ENCODE peak calls at places on chromosomes 4 and X, in eight cellular contexts. One of them, this sample, is unnamed.
A peak's percentile ranks its signal among the peaks of the same experiment; 100 is the strongest.

GRCh38 chrX:68827848-68828562 is 816 bp upstream of the EFNB1 start:
- DNase-seq in transverse colon: peak; percentile 88
- DNase-seq in heart left ventricle: peak; percentile 80
- DNase-seq in H1: peak; percentile 46
- DNase-seq in sigmoid colon: peak; percentile 93
- DNase-seq in Peyer's patch: peak; percentile 76
- DNase-seq in stomach: peak; percentile 86
- DNase-seq in tibial nerve: peak; percentile 79
- DNase-seq in this sample: peak; percentile 87

GRCh38 chrX:68627986-68628385 is 19.5 kb upstream of the STARD8 start:
- DNase-seq in sigmoid colon: no peak
- DNase-seq in tibial nerve: no peak
- DNase-seq in stomach: no peak
- DNase-seq in transverse colon: no peak
- DNase-seq in H1: no peak
- DNase-seq in heart left ventricle: no peak
- DNase-seq in Peyer's patch: no peak
- DNase-seq in this sample: no peak

GRCh38 chrX:38282044-38282443 is 45.3 kb downstream of the RPGR start:
- DNase-seq in Peyer's patch: no peak
- DNase-seq in transverse colon: no peak
- DNase-seq in H1: no peak
- DNase-seq in heart left ventricle: no peak
- DNase-seq in stomach: no peak
- DNase-seq in tibial nerve: no peak
- DNase-seq in sigmoid colon: no peak
- DNase-seq in this sample: no peak

GRCh38 chrX:101080326-101080725 is 1.6 kb downstream of the TMEM35A start:
- DNase-seq in tibial nerve: no peak
- DNase-seq in Peyer's patch: no peak
- DNase-seq in H1: no peak
- DNase-seq in stomach: no peak
- DNase-seq in transverse colon: no peak
- DNase-seq in heart left ventricle: no peak
- DNase-seq in sigmoid colon: no peak
- DNase-seq in this sample: no peak

GRCh38 chr4:4677825-4678522 is 136.1 kb upstream of the STX18 start:
- DNase-seq in tibial nerve: no peak
- DNase-seq in Peyer's patch: no peak
- DNase-seq in heart left ventricle: no peak
- DNase-seq in sigmoid colon: no peak
- DNase-seq in stomach: no peak
- DNase-seq in H1: no peak
- DNase-seq in transverse colon: no peak
- DNase-seq in this sample: peak; percentile 66

GRCh38 chr4:144649646-144650045 is 3.7 kb downstream of the HHIP start:
- DNase-seq in stomach: no peak
- DNase-seq in H1: no peak
- DNase-seq in heart left ventricle: no peak
- DNase-seq in sigmoid colon: no peak
- DNase-seq in Peyer's patch: no peak
- DNase-seq in transverse colon: no peak
- DNase-seq in tibial nerve: no peak
- DNase-seq in this sample: no peak

GRCh38 chr4:91519155-91519554 is 784.6 kb upstream of the GRID2 start:
- DNase-seq in heart left ventricle: no peak
- DNase-seq in Peyer's patch: no peak
- DNase-seq in transverse colon: no peak
- DNase-seq in stomach: no peak
- DNase-seq in H1: no peak
- DNase-seq in sigmoid colon: no peak
- DNase-seq in tibial nerve: no peak
- DNase-seq in this sample: no peak

GRCh38 chr4:40843696-40844095 is 93.9 kb downstream of the NSUN7 start:
- DNase-seq in H1: no peak
- DNase-seq in stomach: no peak
- DNase-seq in heart left ventricle: no peak
- DNase-seq in Peyer's patch: no peak
- DNase-seq in tibial nerve: no peak
- DNase-seq in transverse colon: no peak
- DNase-seq in sigmoid colon: peak; percentile 7
- DNase-seq in this sample: no peak

GRCh38 chr4:53633608-53634007 is 42.3 kb upstream of the LNX1 start:
- DNase-seq in heart left ventricle: no peak
- DNase-seq in stomach: no peak
- DNase-seq in sigmoid colon: peak; percentile 75
- DNase-seq in H1: no peak
- DNase-seq in transverse colon: no peak
- DNase-seq in Peyer's patch: no peak
- DNase-seq in tibial nerve: no peak
- DNase-seq in this sample: peak; percentile 54

GRCh38 chr4:125676583-125676982 is 361.8 kb downstream of the FAT4 start:
- DNase-seq in stomach: no peak
- DNase-seq in H1: no peak
- DNase-seq in heart left ventricle: no peak
- DNase-seq in transverse colon: no peak
- DNase-seq in tibial nerve: no peak
- DNase-seq in sigmoid colon: no peak
- DNase-seq in Peyer's patch: no peak
- DNase-seq in this sample: no peak

GRCh38 chr4:149292422-149293055 is 523.1 kb downstream of the IQCM start:
- DNase-seq in Peyer's patch: no peak
- DNase-seq in heart left ventricle: peak; percentile 27
- DNase-seq in sigmoid colon: no peak
- DNase-seq in stomach: no peak
- DNase-seq in transverse colon: no peak
- DNase-seq in tibial nerve: no peak
- DNase-seq in H1: no peak
- DNase-seq in this sample: no peak

GRCh38 chr4:168076989-168077725 is 15.2 kb upstream of the ANXA10 start:
- DNase-seq in sigmoid colon: no peak
- DNase-seq in tibial nerve: peak; percentile 18
- DNase-seq in H1: peak; percentile 36
- DNase-seq in heart left ventricle: peak; percentile 20
- DNase-seq in stomach: peak; percentile 75
- DNase-seq in Peyer's patch: no peak
- DNase-seq in transverse colon: peak; percentile 32
- DNase-seq in this sample: peak; percentile 13

GRCh38 chr4:170853422-170854021 is 763.8 kb upstream of the AADAT start:
- DNase-seq in sigmoid colon: no peak
- DNase-seq in stomach: peak; percentile 44
- DNase-seq in Peyer's patch: no peak
- DNase-seq in heart left ventricle: no peak
- DNase-seq in transverse colon: peak; percentile 49
- DNase-seq in tibial nerve: peak; percentile 13
- DNase-seq in H1: peak; percentile 27
- DNase-seq in this sample: no peak

GRCh38 chr4:170849969-170850368 is 760.2 kb upstream of the AADAT start:
- DNase-seq in sigmoid colon: no peak
- DNase-seq in H1: no peak
- DNase-seq in transverse colon: no peak
- DNase-seq in Peyer's patch: no peak
- DNase-seq in stomach: no peak
- DNase-seq in heart left ventricle: no peak
- DNase-seq in tibial nerve: no peak
- DNase-seq in this sample: no peak

GRCh38 chr4:170854097-170854496 is 764.3 kb upstream of the AADAT start:
- DNase-seq in transverse colon: no peak
- DNase-seq in tibial nerve: no peak
- DNase-seq in H1: no peak
- DNase-seq in stomach: no peak
- DNase-seq in heart left ventricle: no peak
- DNase-seq in Peyer's patch: no peak
- DNase-seq in sigmoid colon: no peak
- DNase-seq in this sample: no peak
- H3K27ac ChIP-seq in transverse colon: no peak overlapping the region
- H3K27ac ChIP-seq in tibial nerve: no peak overlapping the region
- H3K27ac ChIP-seq in H1: no peak overlapping the region
- H3K27ac ChIP-seq in stomach: no peak overlapping the region
- H3K27ac ChIP-seq in heart left ventricle: no peak overlapping the region
- H3K27ac ChIP-seq in Peyer's patch: no peak overlapping the region
- H3K27ac ChIP-seq in sigmoid colon: no peak overlapping the region
- H3K27ac ChIP-seq in this sample: no peak overlapping the region

GRCh38 chr4:165325732-165326512 is 1.5 kb upstream of the MSMO1 start:
- DNase-seq in Peyer's patch: no peak
- DNase-seq in H1: no peak
- DNase-seq in heart left ventricle: no peak
- DNase-seq in stomach: no peak
- DNase-seq in tibial nerve: no peak
- DNase-seq in transverse colon: no peak
- DNase-seq in sigmoid colon: no peak
- DNase-seq in this sample: no peak
- TF ChIP-seq POLR2A in Peyer's patch: no peak
- TF ChIP-seq POLR2A in H1: no peak
- TF ChIP-seq POLR2A in heart left ventricle: no peak
- TF ChIP-seq POLR2A in stomach: no peak
- TF ChIP-seq POLR2A in tibial nerve: no peak
- TF ChIP-seq POLR2A in transverse colon: no peak
- TF ChIP-seq POLR2A in sigmoid colon: no peak
- TF ChIP-seq POLR2A in this sample: no peak

GRCh38 chr4:176406297-176406696 is 86.5 kb downstream of the SPCS3 start:
- DNase-seq in tibial nerve: no peak
- DNase-seq in stomach: no peak
- DNase-seq in sigmoid colon: no peak
- DNase-seq in heart left ventricle: no peak
- DNase-seq in transverse colon: no peak
- DNase-seq in H1: no peak
- DNase-seq in Peyer's patch: no peak
- DNase-seq in this sample: no peak

GRCh38 chr4:176406736-176407135 is 87.0 kb downstream of the SPCS3 start:
- DNase-seq in tibial nerve: no peak
- DNase-seq in sigmoid colon: no peak
- DNase-seq in transverse colon: no peak
- DNase-seq in Peyer's patch: no peak
- DNase-seq in H1: no peak
- DNase-seq in heart left ventricle: no peak
- DNase-seq in stomach: no peak
- DNase-seq in this sample: no peak

GRCh38 chr4:176404591-176404990 is 84.8 kb downstream of the SPCS3 start:
- DNase-seq in sigmoid colon: no peak
- DNase-seq in heart left ventricle: no peak
- DNase-seq in stomach: no peak
- DNase-seq in tibial nerve: no peak
- DNase-seq in transverse colon: no peak
- DNase-seq in H1: no peak
- DNase-seq in Peyer's patch: no peak
- DNase-seq in this sample: no peak

GRCh38 chr4:176400816-176401461 is 81.2 kb downstream of the SPCS3 start:
- DNase-seq in H1: no peak
- DNase-seq in heart left ventricle: no peak
- DNase-seq in Peyer's patch: no peak
- DNase-seq in stomach: no peak
- DNase-seq in sigmoid colon: no peak
- DNase-seq in transverse colon: no peak
- DNase-seq in tibial nerve: no peak
- DNase-seq in this sample: no peak
- H3K27ac ChIP-seq in H1: no peak overlapping the region
- H3K27ac ChIP-seq in heart left ventricle: no peak overlapping the region
- H3K27ac ChIP-seq in Peyer's patch: no peak overlapping the region
- H3K27ac ChIP-seq in stomach: no peak overlapping the region
- H3K27ac ChIP-seq in sigmoid colon: no peak overlapping the region
- H3K27ac ChIP-seq in transverse colon: no peak overlapping the region
- H3K27ac ChIP-seq in tibial nerve: no peak overlapping the region
- H3K27ac ChIP-seq in this sample: no peak overlapping the region

DNA sequence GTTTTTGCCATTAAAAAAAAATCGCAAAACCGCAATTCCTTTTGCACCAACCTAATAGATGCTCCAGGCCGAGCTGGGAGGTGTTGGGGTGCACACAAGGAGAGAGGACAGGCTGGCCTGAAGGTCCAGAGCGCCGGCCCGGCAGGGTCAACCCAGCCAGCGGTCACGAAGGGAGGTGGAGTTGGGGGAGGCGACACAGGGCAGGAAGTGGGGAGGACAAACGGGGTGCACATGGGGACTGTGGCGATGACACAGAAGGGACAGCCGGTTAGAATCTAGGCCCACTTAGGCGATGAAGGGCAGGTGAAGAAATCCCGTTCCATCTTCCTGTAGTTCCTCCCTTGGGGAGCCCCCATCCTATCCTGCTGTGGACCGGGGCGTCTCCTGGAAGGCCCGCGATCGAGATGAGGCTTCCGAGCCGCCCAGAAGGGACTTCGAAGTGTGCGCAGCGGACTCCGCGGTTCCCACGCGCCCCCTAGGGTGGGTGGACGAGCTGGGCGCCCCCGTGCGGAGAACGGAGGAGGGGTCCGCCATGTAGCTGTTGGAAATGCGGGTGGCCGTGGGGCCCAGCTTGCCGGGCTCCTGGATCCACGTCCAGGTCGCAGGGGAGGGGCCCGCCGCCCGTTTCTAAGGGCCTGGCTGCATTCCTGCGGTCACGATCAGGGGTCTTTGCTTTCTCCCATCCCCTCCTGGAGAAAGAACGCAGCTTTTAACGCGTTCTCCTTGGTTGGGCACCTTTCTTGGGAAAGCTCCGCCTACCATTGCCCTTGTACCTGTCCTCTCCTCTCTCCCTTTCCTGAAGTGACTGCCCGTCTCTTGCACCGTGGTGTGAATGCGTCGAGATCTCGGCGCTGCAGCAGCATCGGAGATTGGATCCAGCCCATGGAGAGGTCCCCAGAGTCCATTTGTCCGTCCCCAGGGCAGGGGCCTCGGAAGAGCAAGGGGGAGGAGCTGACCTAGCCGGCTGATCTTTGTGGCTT is 17.0 kb upstream of the HPF1 start:
- DNase-seq in H1: no peak
- DNase-seq in Peyer's patch: no peak
- DNase-seq in sigmoid colon: no peak
- DNase-seq in tibial nerve: no peak
- DNase-seq in stomach: no peak
- DNase-seq in transverse colon: no peak
- DNase-seq in heart left ventricle: no peak
- DNase-seq in this sample: no peak
- TF ChIP-seq POLR2A in H1: no peak
- TF ChIP-seq POLR2A in Peyer's patch: no peak
- TF ChIP-seq POLR2A in sigmoid colon: no peak
- TF ChIP-seq POLR2A in tibial nerve: no peak
- TF ChIP-seq POLR2A in stomach: no peak
- TF ChIP-seq POLR2A in transverse colon: no peak
- TF ChIP-seq POLR2A in heart left ventricle: no peak
- TF ChIP-seq POLR2A in this sample: no peak

This sample was measured in uterus.